ENCODE peak calls at places on chromosomes 3 and 15, in four cellular contexts. N is fibroblast of pulmonary artery, P is endothelial cell, O is fibroblast of lung. V is an unnamed sample.

GRCh38 chr3:58234516-58234931 is 3.1 kb upstream of the ABHD6 start:
- DNase-seq in N (peak), P (no peak), O (peak), V (no peak)

GRCh38 chr3:10748040-10748439 is 68.0 kb upstream of the SLC6A11 start:
- DNase-seq in N (no peak), P (no peak), O (no peak), V (no peak)

GRCh38 chr15:72482275-72482674 is 8.1 kb downstream of the ARIH1 start:
- DNase-seq in N (no peak), P (no peak), O (no peak), V (no peak)

GRCh38 chr3:31285808-31286486 is 246.8 kb upstream of the STT3B start:
- DNase-seq in N (no peak), P (no peak), O (no peak), V (no peak)

GRCh38 chr15:87961851-87962816 is 294.4 kb downstream of the NTRK3 start:
- DNase-seq in N (no peak), P (peak), O (no peak), V (no peak)

GRCh38 chr3:55721716-55722484 is 234.8 kb upstream of the WNT5A start:
- DNase-seq in N (peak), P (peak), O (peak), V (peak)

GRCh38 chr3:71581981-71582611 is 1.4 kb downstream of the FOXP1 start:
- DNase-seq in N (no peak), P (peak), O (peak), V (peak)

GRCh38 chr15:89119489-89120478 is 31.5 kb downstream of the ABHD2 start:
- DNase-seq in N (peak), P (no peak), O (peak), V (no peak)

GRCh38 chr3:50327943-50328691 is at the start of gene TUSC2:
- DNase-seq in N (peak), P (peak), O (peak), V (peak)

GRCh38 chr3:69914395-69914794 is 85.1 kb upstream of the SAMMSON start:
- DNase-seq in N (no peak), P (no peak), O (peak), V (no peak)

GRCh38 chr15:31389576-31389975 is 62.9 kb downstream of the KLF13 start:
- DNase-seq in N (no peak), P (no peak), O (no peak), V (no peak)

GRCh38 chr3:74613566-74613965 is 893 bp downstream of the CNTN3 start:
- DNase-seq in N (no peak), P (no peak), O (no peak), V (peak)

GRCh38 chr3:155861476-155862183 is 7.4 kb upstream of the SLC33A1 start:
- DNase-seq in N (no peak), P (no peak), O (no peak), V (no peak)

GRCh38 chr3:155854147-155854940 is at the start of gene SLC33A1:
- DNase-seq in N (peak), P (peak), O (peak), V (peak)

DNA sequence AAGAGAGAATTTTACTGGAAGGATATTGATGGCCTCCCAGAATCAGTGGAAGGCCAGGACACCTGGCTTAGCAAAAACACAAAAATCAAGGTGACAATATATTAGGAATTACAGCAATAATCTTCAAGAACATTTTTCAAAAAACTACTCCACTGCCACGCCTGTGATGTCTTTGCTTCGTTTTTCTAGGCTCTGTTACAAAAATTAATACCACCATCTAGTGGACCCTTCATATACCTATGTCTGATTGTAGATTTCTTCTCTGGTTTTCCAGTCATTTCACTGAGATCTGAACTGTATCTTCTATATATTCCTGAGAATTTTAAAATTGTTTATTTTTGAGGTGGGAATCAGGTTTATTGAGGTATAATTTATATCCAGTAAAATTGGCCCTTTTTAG is 5.6 kb upstream of the SLC33A1 start:
- DNase-seq in N (peak), P (no peak), O (peak), V (no peak)
- TF ChIP-seq CTCF in N (peak), P (no peak), O (peak), V (no peak)

GRCh38 chr3:146148468-146148931 is 12.5 kb downstream of the PLOD2 start:
- DNase-seq in N (peak), P (no peak), O (no peak), V (no peak)
- TF ChIP-seq CTCF in N (peak), P (no peak), O (peak), V (no peak)

GRCh38 chr3:38276081-38276916 is 5.8 kb upstream of the SLC22A14 start:
- DNase-seq in N (no peak), P (no peak), O (no peak), V (no peak)

GRCh38 chr3:38276917-38277630 is 5.0 kb upstream of the SLC22A14 start:
- DNase-seq in N (no peak), P (no peak), O (no peak), V (no peak)

GRCh38 chr3:38283810-38284775 is 2.0 kb downstream of the SLC22A14 start:
- DNase-seq in N (peak), P (no peak), O (peak), V (no peak)

GRCh38 chr3:38278841-38279240 is 3.3 kb upstream of the SLC22A14 start:
- DNase-seq in N (no peak), P (no peak), O (no peak), V (no peak)

DNA sequence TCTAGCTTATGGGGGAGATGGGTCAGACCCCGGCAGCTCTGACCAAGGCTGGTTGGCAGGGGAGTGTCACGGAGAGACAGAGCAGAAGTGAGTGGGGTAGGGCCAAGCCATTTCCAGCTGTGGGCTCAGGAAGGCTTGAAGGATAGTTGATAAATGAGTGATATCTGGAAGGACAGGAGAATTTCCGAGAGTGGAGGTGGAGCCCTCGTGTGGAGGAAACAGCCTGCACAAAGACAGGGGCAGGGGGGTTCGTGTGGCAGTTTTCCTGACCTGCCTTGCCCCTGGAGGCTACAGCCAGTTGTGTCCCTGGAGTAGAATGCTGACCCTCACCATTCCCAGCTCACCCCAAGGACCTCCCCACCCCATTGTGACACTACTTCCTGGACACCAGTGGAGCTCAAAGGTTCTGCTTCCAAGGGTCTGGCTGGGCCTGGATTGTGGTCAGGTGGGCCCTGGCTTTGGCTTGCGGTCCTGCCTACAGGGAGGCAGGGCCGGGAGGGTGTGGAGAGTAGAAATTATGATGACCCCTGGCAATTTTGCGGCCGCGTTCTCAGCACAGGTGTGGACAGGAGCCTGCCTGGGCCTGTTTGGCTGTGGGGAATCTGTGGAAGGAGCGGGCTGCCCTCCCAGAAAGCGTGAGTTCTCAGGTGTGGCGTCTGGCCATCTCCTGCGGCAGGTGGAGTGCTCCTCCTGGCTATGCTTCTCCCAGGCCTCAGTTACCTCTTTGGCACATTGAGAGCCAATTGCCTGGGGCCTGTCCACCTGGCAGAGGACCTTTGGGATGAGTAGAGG is at the start of gene SLC22A14:
- DNase-seq in N (no peak), P (no peak), O (no peak), V (peak)
- TF ChIP-seq CTCF in N (peak), P (peak), O (peak), V (peak)

DNA sequence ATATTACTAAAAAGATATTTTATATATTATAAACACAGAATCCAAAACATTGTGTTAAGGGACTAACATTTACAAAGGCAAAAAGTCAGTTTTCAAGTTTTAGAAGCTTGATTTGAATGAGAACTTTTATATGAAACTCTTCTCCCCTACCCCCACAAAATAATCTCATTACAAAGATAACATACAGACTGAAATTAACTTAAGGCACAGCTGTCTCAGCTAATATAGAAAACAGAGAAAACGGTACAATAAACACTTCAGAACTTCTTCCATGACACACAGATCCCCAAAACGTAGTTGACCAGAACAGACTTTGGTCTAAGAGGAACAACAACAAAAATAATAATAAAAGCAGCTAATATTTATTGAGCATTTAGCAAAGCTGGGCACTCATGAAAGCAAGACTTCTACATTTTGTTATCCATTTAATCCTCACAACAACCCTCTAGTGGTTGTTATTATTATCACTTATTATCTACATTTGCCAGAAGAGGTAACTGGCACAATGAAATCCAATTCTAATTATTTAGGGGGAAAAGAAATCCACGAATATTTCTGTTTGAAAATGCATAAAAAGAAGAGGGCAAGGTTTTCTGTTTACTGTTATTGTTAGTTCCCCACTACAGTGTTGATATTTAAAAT is 68.1 kb downstream of the PFN2 start:
- DNase-seq in N (peak), P (no peak), O (no peak), V (no peak)
- TF ChIP-seq CTCF in N (peak), P (peak), O (peak), V (peak)

GRCh38 chr15:82137261-82137660 is 91.4 kb upstream of the MEX3B start:
- DNase-seq in N (no peak), P (no peak), O (peak), V (no peak)
- TF ChIP-seq CTCF in N (no peak), P (no peak), O (no peak), V (no peak)

GRCh38 chr3:134312072-134312872 is 61.6 kb upstream of the RYK start:
- DNase-seq in N (no peak), P (peak), O (peak), V (peak)

GRCh38 chr3:134314588-134315285 is 59.5 kb downstream of the AMOTL2 start:
- DNase-seq in N (no peak), P (no peak), O (no peak), V (no peak)

GRCh38 chr3:134311693-134312071 is 61.0 kb upstream of the RYK start:
- DNase-seq in N (no peak), P (no peak), O (peak), V (no peak)

GRCh38 chr3:134313839-134314587 is 60.2 kb downstream of the AMOTL2 start:
- DNase-seq in N (no peak), P (no peak), O (peak), V (no peak)

DNA sequence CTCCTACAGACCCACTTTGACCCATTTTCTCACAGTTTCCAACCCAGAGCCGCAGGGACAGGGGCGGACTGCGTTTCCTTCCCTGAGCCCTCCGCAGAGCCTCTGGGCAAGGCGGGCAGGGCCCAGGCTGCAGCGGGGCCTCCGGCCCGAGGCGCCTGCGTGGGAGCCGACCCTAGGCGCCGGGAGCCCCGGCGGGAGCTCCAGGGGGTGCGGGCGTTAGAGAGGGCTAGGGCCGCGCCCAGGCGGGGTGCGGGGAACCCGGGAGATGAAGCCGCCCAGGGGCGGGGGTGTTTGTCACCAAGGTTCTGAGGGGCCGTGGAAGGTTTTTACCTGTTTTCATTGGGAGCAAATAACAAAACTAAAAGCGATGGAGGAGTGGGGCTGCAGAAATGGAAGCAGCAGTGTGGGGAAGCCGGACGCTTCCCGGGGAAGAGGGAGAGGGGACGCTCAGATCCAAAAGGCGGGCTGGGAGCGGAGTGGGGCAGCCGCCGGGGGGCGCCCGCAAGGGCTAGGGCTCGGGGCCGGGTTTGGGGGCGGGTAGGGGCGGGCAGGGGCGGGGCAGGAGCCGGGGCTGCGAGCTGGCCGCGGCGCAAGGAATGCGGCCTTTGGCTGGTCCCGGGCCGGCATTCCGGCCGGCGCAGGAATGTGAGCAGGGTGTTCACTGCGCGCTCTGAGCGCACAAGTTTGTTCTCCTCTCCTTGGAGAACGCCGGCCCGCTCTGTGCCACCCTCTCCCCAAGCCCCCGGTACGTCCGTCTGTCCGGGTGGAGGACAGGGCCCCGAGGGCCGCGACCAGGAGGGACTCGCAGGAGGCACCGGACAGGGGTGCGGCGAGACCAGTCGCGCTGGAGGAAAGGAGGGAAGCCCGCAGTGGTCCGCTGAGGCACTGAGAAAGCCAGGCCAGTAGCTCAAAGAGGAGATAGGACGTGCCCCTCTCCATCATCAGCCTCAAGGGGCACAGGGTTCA is 61.1 kb downstream of the AMOTL2 start:
- DNase-seq in N (peak), P (peak), O (peak), V (peak)
- TF ChIP-seq CTCF in N (peak), P (peak), O (peak), V (peak)

DNA sequence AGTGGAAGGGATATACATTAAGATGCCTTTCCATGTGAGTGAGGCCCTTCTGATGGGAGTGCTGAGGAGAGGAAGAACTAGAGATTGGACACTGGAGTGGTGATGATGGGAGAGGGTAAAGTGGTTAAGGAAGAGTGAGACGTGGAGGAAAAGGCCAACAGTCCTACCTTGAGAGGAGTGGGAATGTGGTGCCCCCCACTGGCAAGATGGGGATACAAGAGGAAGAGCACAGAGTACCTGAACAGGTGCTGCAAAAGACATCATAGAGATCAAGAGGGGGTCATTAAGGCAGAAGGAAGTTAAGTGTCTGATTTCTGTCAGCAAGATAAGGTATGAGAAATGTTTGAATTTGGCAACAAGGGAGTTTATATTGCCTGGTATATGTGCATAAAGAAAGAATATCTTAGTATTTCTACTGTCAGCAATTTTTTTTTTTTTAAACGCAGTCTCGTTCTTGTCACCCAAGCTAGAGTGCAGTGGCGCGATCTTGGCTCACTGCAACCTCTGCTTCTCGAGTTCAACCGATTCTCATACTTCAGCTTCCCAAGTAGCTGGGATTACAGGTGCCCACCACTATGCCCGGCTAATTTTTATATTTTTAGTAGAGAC is 34.0 kb downstream of the ARIH2 start:
- DNase-seq in N (peak), P (peak), O (no peak), V (peak)
- TF ChIP-seq CTCF in N (peak), P (peak), O (peak), V (peak)

GRCh38 chr3:194271459-194272035 is 79.6 kb downstream of the CPN2 start:
- DNase-seq in N (no peak), P (no peak), O (no peak), V (no peak)
- TF ChIP-seq CTCF in N (no peak), P (no peak), O (no peak), V (no peak)

GRCh38 chr3:12443781-12444522 is 40.3 kb upstream of the TSEN2 start:
- DNase-seq in N (no peak), P (no peak), O (no peak), V (no peak)
- TF ChIP-seq CTCF in N (no peak), P (no peak), O (no peak), V (no peak)

V was measured in neural progenitor cell.